ENCODE peak calls at places on chromosomes 1 and 21, in four cellular contexts. H is mesothelial cell of epicardium, X is choroid plexus epithelial cell, T is body of pancreas. M is an unnamed sample.

GRCh38 chr1:24849653-24850295 is 80.3 kb downstream of the RUNX3 start:
- DNase-seq in X (peak), H (no peak), T (no peak), M (no peak)

GRCh38 chr1:119954476-119955422 is 58.4 kb upstream of the ADAM30 start:
- DNase-seq in X (no peak), H (no peak), T (no peak), M (no peak)

GRCh38 chr21:46081862-46082637 is 15.9 kb upstream of the COL6A2 start:
- DNase-seq in H (no peak), X (no peak), T (no peak), M (no peak)

GRCh38 chr21:9758888-9759287 is 762.5 kb upstream of the TPTE start:
- DNase-seq in H (no peak), X (no peak), T (no peak), M (no peak)

GRCh38 chr1:3886691-3887090 is 13.4 kb downstream of the C1orf174 start:
- DNase-seq in X (no peak), T (no peak), H (no peak), M (no peak)

GRCh38 chr1:29563571-29563970 is 327.2 kb downstream of the PTPRU start:
- DNase-seq in X (peak), H (no peak), T (no peak), M (no peak)

GRCh38 chr1:245019904-245020486 is 134.8 kb upstream of the KIF26B start:
- DNase-seq in X (no peak), T (no peak), H (no peak), M (no peak)

GRCh38 chr1:36743286-36744005 is 260.7 kb upstream of the CSF3R start:
- DNase-seq in T (no peak), X (no peak), H (no peak), M (no peak)

GRCh38 chr1:235006132-235006721 is 122.4 kb downstream of the TOMM20 start:
- DNase-seq in H (no peak), T (no peak), X (no peak), M (no peak)

GRCh38 chr1:22503721-22504410 is 52.2 kb downstream of the ZBTB40 start:
- DNase-seq in X (peak), T (no peak), H (no peak), M (no peak)

GRCh38 chr1:89779541-89779940 is 41.3 kb upstream of the LRRC8D start:
- DNase-seq in H (no peak), X (no peak), T (no peak), M (no peak)

GRCh38 chr1:158185770-158186705 is 5.3 kb downstream of the CD1D start:
- DNase-seq in H (no peak), T (no peak), X (peak), M (no peak)

GRCh38 chr1:25675729-25676476 is 59.3 kb downstream of the MAN1C1 start:
- DNase-seq in T (no peak), X (no peak), H (no peak), M (no peak)

GRCh38 chr1:28046716-28047115 is 41.7 kb downstream of the EYA3 start:
- DNase-seq in X (no peak), T (no peak), H (no peak), M (no peak)

GRCh38 chr1:93615201-93616150 is 66.2 kb downstream of the BCAR3 start:
- DNase-seq in H (no peak), T (no peak), X (peak), M (no peak)

GRCh38 chr1:119814288-119814687 is 3.0 kb upstream of the REG4 start:
- DNase-seq in H (no peak), T (no peak), X (no peak), M (no peak)

GRCh38 chr1:22351757-22352080 is 99.9 kb upstream of the ZBTB40 start:
- DNase-seq in H (no peak), X (no peak), T (no peak), M (no peak)

GRCh38 chr1:36157115-36157903 is 1.3 kb downstream of the MAP7D1 start:
- DNase-seq in X (peak), T (no peak), H (no peak), M (no peak)

GRCh38 chr21:36059823-36060158 is 535 bp downstream of the SETD4 start:
- DNase-seq in T (no peak), X (no peak), H (no peak), M (peak)

GRCh38 chr1:219555802-219556201 is 57.1 kb downstream of the ZC3H11B start:
- DNase-seq in T (no peak), H (no peak), X (peak), M (no peak)

GRCh38 chr1:236151739-236152424 is 9.5 kb downstream of the GPR137B start:
- DNase-seq in H (no peak), X (no peak), T (no peak), M (no peak)

GRCh38 chr21:36113647-36114428 is 21.0 kb upstream of the CBR3 start:
- DNase-seq in H (no peak), X (no peak), T (no peak), M (no peak)

GRCh38 chr1:85576256-85576641 is 4.3 kb upstream of the CCN1 start:
- DNase-seq in X (no peak), T (no peak), H (no peak), M (no peak)

GRCh38 chr1:4308826-4309225 is 345.6 kb upstream of the AJAP1 start:
- DNase-seq in T (no peak), X (no peak), H (no peak), M (no peak)

GRCh38 chr1:192939440-192939839 is 119.7 kb downstream of the UCHL5 start:
- DNase-seq in X (no peak), T (no peak), H (no peak), M (no peak)

GRCh38 chr1:179187708-179188471 is 41.6 kb downstream of the ABL2 start:
- DNase-seq in T (no peak), X (no peak), H (no peak), M (no peak)

GRCh38 chr1:12620142-12620865 is 2.3 kb upstream of the DHRS3 start:
- DNase-seq in T (no peak), H (no peak), X (no peak), M (no peak)

GRCh38 chr1:12619396-12620141 is 1.6 kb upstream of the DHRS3 start:
- DNase-seq in X (peak), T (peak), H (peak), M (peak)

GRCh38 chr1:12617901-12618660 is at the start of gene DHRS3:
- DNase-seq in X (peak), T (peak), H (peak), M (peak)

GRCh38 chr1:12617511-12617900 is 504 bp downstream of the DHRS3 start:
- DNase-seq in H (no peak), X (no peak), T (peak), M (no peak)

DNA sequence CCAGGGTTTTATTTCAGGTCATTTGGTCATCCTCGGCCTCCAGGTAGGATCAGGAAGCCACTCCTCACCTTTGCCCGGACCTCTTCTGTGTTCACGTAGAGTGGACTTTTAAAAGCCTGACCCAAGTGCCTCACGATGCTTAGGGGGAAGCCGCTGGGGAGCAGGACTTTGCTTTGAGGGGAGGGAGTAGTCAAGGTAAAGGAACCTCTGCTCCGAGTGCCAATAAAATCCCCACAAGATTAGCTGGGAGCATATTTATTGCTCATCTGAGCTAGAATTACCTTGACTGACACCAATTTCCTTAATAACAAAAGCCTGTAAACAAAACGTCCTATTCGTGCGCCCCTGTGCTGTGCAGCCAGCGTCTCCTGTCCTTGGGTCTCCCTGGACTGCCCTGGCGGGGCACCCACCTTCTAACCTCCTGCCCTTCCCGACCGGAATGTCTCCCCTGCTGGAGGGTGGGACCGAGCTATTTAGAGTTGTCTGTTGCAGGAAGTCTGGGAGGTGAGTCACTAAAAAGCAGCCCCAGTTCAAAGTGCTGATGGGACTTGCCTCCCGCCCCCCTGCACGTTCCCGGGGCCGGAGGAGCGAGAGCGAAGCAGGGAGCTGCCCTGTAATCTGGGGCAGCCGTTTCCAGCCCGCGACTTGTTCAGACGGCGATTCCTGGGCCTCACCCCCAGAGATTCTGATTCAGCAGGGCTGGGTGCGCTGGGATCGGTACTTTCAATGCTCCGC is 818 bp upstream of the DHRS3 start:
- DNase-seq in T (peak), H (no peak), X (peak), M (peak)
- TF ChIP-seq CTCF in T (no peak), H (no peak), X (no peak), M (no peak)

DNA sequence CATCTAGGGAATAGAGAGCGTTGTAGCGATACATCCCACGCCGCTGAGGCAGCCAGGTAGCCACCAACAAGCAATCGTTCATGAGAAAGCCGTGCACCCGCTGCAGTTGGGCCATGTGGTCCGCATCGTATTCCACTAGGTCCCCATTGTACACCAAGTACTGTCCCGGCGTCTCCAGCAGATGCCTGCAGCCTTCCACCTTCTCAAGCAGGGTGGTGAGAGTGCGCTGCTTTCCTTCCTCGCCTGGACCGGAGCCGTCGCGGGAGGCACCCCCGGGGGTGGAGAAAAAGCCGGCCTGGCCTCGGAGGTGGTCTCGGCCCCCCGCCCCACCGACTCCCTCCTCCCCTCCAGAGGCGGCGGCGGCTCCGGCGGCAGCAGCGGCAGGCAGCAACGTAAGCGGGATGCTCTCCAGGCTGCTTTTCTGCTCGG is 595 bp downstream of the EXOC8 start:
- DNase-seq in T (no peak), X (peak), H (peak), M (peak)
- TF ChIP-seq CTCF in T (no peak), X (no peak), H (no peak), M (no peak)

DNA sequence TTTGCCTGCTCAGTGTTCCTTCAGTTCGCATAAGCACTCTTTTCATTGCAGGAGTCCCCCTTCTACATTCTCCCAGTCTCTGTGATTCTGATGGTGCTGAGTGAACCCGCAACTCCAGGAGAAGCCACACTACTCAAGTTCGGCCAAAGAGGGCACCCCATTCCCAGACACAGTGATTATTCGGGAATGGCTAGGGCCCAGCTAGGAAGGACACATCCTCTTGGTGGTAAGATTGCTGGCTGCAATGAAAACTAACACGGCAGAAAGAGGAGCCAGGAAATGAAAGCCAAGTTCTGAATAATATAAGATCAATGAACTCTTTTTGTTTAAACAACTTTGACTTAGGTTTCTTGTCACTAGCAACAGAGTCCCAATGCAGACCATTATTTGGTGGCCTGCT is 14.9 kb downstream of the CREG1 start:
- DNase-seq in T (no peak), X (no peak), H (no peak), M (no peak)
- TF ChIP-seq CTCF in T (no peak), X (peak), H (no peak), M (no peak)

DNA sequence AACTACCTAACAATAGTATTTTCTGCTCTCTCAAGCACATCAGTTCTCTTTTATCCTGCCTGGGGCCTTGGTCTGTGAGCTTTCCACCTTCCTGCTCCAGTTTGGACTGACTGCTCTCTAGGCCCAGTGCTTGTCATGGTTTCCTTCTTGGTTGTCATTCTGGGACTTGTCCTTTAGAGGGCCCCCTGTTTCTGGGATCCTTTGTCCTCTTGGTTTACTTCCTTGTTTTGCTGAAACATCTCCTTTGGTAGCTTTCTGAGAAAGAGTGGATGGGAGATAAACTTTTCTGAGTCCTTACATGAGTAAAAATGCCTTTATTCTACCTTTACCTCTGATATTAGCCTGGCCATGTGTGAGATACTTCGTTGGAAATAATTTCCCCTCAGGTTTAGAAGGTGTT is 4.7 kb downstream of the SLC1A7 start:
- DNase-seq in X (no peak), T (no peak), H (no peak), M (no peak)
- TF ChIP-seq CTCF in X (peak), T (no peak), H (no peak), M (no peak)

GRCh38 chr1:45490121-45490622 is 791 bp downstream of the TESK2 start:
- DNase-seq in X (peak), H (peak), T (no peak), M (no peak)

GRCh38 chr1:45491464-45492260 is 699 bp upstream of the TESK2 start:
- DNase-seq in X (no peak), H (no peak), T (no peak), M (no peak)

GRCh38 chr1:45492691-45493090 is 1.7 kb upstream of the TESK2 start:
- DNase-seq in T (no peak), X (no peak), H (no peak), M (no peak)

GRCh38 chr1:45488978-45489377 is 2.0 kb downstream of the TESK2 start:
- DNase-seq in H (no peak), T (no peak), X (no peak), M (no peak)

DNA sequence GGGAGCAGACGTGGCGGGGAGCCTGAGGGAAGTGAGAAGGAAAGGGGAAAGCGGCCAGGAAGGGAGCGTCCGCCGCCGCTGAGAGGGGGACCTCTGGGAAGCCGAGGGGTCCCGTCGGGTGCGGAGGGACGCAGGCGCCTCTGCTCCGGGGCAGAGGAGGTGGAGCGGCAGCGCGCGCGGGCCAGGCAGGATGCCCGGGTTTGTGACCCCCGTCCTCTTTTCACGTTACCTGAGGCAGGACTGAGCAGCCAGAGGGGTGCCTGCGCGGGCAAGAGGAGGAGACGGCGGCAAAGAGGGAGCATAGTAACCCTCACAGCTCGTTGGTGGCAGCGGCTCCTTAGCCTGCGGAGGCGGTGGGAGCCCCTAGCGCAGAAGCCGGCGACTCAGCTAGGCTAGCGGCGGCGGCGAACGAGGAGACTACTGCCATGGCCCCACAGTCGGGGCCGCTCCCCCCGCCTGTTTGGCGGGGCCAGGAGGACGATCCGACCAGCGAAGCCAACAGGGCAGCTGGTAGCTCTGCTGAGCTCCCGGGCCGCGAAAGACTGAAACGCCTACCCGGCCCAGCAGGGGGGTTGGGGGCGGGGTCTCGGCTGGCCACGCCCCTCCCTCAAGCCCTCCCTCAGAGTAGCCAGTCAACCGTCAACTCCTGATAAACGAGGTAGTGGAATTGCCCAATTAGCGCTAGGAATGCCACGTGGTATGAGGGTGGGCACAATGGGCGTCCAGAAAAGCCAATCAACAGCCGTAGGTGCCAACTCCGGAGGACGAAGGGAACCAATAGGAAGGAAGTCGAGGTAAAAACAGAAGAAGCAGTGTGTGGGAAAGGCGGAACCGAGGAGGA is at the start of gene TESK2:
- DNase-seq in T (peak), H (peak), X (peak), M (peak)
- TF ChIP-seq CTCF in T (no peak), H (no peak), X (no peak), M (peak)

GRCh38 chr1:64396817-64397216 is 73.1 kb upstream of the CACHD1 start:
- DNase-seq in H (no peak), X (peak), T (no peak), M (no peak)
- TF ChIP-seq CTCF in H (no peak), X (peak), T (no peak), M (no peak)

GRCh38 chr1:62906428-62906886 is 122.5 kb downstream of the ATG4C start:
- DNase-seq in X (peak), T (no peak), H (no peak), M (no peak)
- TF ChIP-seq CTCF in X (peak), T (no peak), H (peak), M (no peak)

GRCh38 chr1:64861611-64862010 is 104.7 kb downstream of the JAK1 start:
- DNase-seq in T (no peak), H (no peak), X (peak), M (no peak)
- TF ChIP-seq CTCF in T (no peak), H (no peak), X (peak), M (no peak)

GRCh38 chr1:211677659-211678058 is 2.2 kb upstream of the NEK2 start:
- DNase-seq in H (no peak), X (no peak), T (no peak), M (no peak)
- TF ChIP-seq CTCF in H (no peak), X (no peak), T (no peak), M (no peak)

M was measured in dorsolateral prefrontal cortex.